ENCODE peak calls at places on chromosomes 5 and 9, in eight cellular contexts. V, P, W, U, S, F, O and Z are unnamed samples.

GRCh38 chr9:79176298-79176697 is 395.5 kb upstream of the TLE4 start:
- DNase-seq in P (no peak), W (no peak), V (no peak), U (no peak), F (no peak), S (no peak), O (no peak), Z (no peak)

GRCh38 chr9:71506821-71507220 is 261.5 kb downstream of the CEMIP2 start:
- DNase-seq in U (no peak), F (peak; percentile 55), P (peak; percentile 1), V (peak; percentile 59), S (no peak), W (no peak), O (peak; percentile 31), Z (peak; percentile 83)

GRCh38 chr5:3022665-3023064 is 271.2 kb upstream of the IRX2 start:
- DNase-seq in S (no peak), O (no peak), V (no peak), W (no peak), P (no peak), U (no peak), F (no peak), Z (no peak)

GRCh38 chr5:132466453-132467291 is 23.9 kb downstream of the IRF1 start:
- DNase-seq in U (no peak), F (no peak), V (no peak), S (peak; percentile 88), W (no peak), P (peak; percentile 19), O (peak; percentile 63), Z (no peak)

GRCh38 chr5:82931110-82931509 is 146.1 kb downstream of the TMEM167A start:
- DNase-seq in W (no peak), P (no peak), F (no peak), U (no peak), S (no peak), V (no peak), O (peak; percentile 48), Z (no peak)

GRCh38 chr5:18333841-18334240 is 699.6 kb downstream of the TAF11L14 start:
- DNase-seq in P (no peak), W (no peak), F (no peak), S (no peak), V (no peak), O (no peak), U (no peak), Z (no peak)

GRCh38 chr5:1801954-1802295 is 718 bp downstream of the NDUFS6 start:
- DNase-seq in P (no peak), S (peak; percentile 57), U (no peak), W (no peak), O (no peak), V (no peak), F (no peak), Z (peak; percentile 15)

GRCh38 chr9:126507318-126508109 is 106.2 kb upstream of the LMX1B start:
- DNase-seq in V (no peak), P (no peak), F (no peak), W (no peak), O (no peak), U (no peak), S (no peak), Z (no peak)

GRCh38 chr5:134837530-134838181 is 8.1 kb upstream of the C5orf24 start:
- DNase-seq in U (no peak), V (no peak), O (peak; percentile 21), F (no peak), W (no peak), P (no peak), S (no peak), Z (no peak)

GRCh38 chr9:112555844-112556482 is 69.3 kb downstream of the KIAA1958 start:
- DNase-seq in O (no peak), P (no peak), W (no peak), U (no peak), V (no peak), F (no peak), S (no peak), Z (no peak)

GRCh38 chr5:103571730-103572129 is 9.1 kb upstream of the NUDT12 start:
- DNase-seq in O (no peak), V (no peak), U (no peak), P (no peak), F (no peak), S (no peak), W (no peak), Z (no peak)

GRCh38 chr9:90936380-90936779 is 134.8 kb downstream of the SYK start:
- DNase-seq in W (no peak), P (no peak), S (no peak), F (no peak), U (no peak), O (peak; percentile 43), V (no peak), Z (no peak)

GRCh38 chr5:99034336-99034735 is 105.5 kb upstream of the CHD1 start:
- DNase-seq in F (no peak), U (peak; percentile 32), S (no peak), V (no peak), P (no peak), O (peak; percentile 35), W (no peak), Z (no peak)

GRCh38 chr5:107615173-107615856 is 55.4 kb downstream of the EFNA5 start:
- DNase-seq in W (no peak), F (no peak), O (no peak), U (no peak), S (no peak), P (no peak), V (no peak), Z (no peak)

GRCh38 chr5:6659941-6660684 is 26.9 kb downstream of the SRD5A1 start:
- DNase-seq in S (peak; percentile 96), U (no peak), W (no peak), V (no peak), F (no peak), P (no peak), O (no peak), Z (no peak)

GRCh38 chr9:12698986-12699385 is 5.8 kb downstream of the TYRP1 start:
- DNase-seq in S (no peak), U (no peak), P (no peak), W (no peak), O (no peak), F (no peak), V (no peak), Z (no peak)

GRCh38 chr9:22031664-22032411 is 22.7 kb upstream of the CDKN2B start:
- DNase-seq in W (no peak), S (no peak), P (no peak), O (no peak), F (no peak), V (no peak), U (no peak), Z (no peak)

GRCh38 chr5:120465281-120465961 is 1.3 kb downstream of the PRR16 start:
- DNase-seq in V (peak; percentile 29), U (no peak), F (no peak), W (no peak), P (peak; percentile 53), S (no peak), O (peak; percentile 61), Z (peak; percentile 33)

GRCh38 chr9:101795147-101795546 is 56.7 kb upstream of the GRIN3A start:
- DNase-seq in V (no peak), S (no peak), F (no peak), U (no peak), P (no peak), W (no peak), O (no peak), Z (no peak)

GRCh38 chr5:145787001-145787400 is 48.1 kb downstream of the PRELID2 start:
- DNase-seq in F (no peak), O (no peak), S (no peak), V (no peak), W (no peak), P (no peak), U (no peak), Z (no peak)

GRCh38 chr5:158814521-158814920 is 285.2 kb downstream of the EBF1 start:
- DNase-seq in U (no peak), O (no peak), V (peak; percentile 42), W (no peak), P (no peak), S (no peak), F (no peak), Z (no peak)